ENCODE peak calls at places on chromosomes 5 and 9, in ten cellular contexts. C is colonic mucosa, U is heart right ventricle, A is cardiac muscle cell, D is right lobe of liver, O is Peyer's patch, K is upper lobe of right lung, W is MM.1S, S is kidney, G is fibroblast of lung. H is an unnamed sample.
A peak's percentile ranks its signal among the peaks of the same experiment; 100 is the strongest.

GRCh38 chr9:81825831-81826540 is 102.2 kb upstream of the SPATA31D4 start:
- DNase-seq in C (no peak), U (no peak), A (no peak), D (no peak), O (no peak), K (no peak), W (no peak), S (no peak), G (peak; percentile 81), H (no peak)

GRCh38 chr5:96114736-96115466 is 153.2 kb upstream of the ELL2 start:
- DNase-seq in C (no peak), U (no peak), A (peak; percentile 25), D (no peak), O (no peak), K (no peak), W (no peak), S (no peak), G (peak; percentile 64), H (no peak)

GRCh38 chr5:133789428-133789827 is 177.1 kb upstream of the FSTL4 start:
- DNase-seq in C (no peak), U (no peak), A (no peak), D (no peak), O (no peak), K (no peak), W (no peak), S (no peak), G (no peak), H (no peak)

GRCh38 chr5:160311491-160312138 is 749 bp downstream of the CCNJL start:
- DNase-seq in C (no peak), U (peak; percentile 31), A (peak; percentile 13), D (no peak), O (no peak), K (peak; percentile 82), W (no peak), S (peak; percentile 80), G (peak; percentile 11), H (peak; percentile 52)

GRCh38 chr5:147245381-147246055 is 10.7 kb downstream of the STK32A start:
- DNase-seq in C (no peak), U (no peak), A (no peak), D (no peak), O (no peak), K (no peak), W (no peak), S (no peak), G (no peak), H (no peak)

GRCh38 chr5:14440223-14440597 is 141.4 kb upstream of the OTULINL start:
- DNase-seq in C (no peak), U (no peak), A (no peak), D (no peak), O (no peak), K (no peak), W (no peak), S (no peak), G (no peak), H (no peak)

GRCh38 chr5:134939500-134939899 is 28.2 kb upstream of the CATSPER3 start:
- DNase-seq in C (no peak), U (no peak), A (no peak), D (no peak), O (no peak), K (no peak), W (peak; percentile 67), S (no peak), G (no peak), H (no peak)

GRCh38 chr5:134794136-134794535 is 35.6 kb downstream of the DDX46 start:
- DNase-seq in C (no peak), U (no peak), A (peak; percentile 34), D (no peak), O (no peak), K (no peak), W (no peak), S (no peak), G (peak; percentile 50), H (no peak)

GRCh38 chr5:558326-558725 is 34.1 kb upstream of the SLC9A3 start:
- DNase-seq in C (no peak), U (no peak), A (no peak), D (no peak), O (no peak), K (no peak), W (no peak), S (no peak), G (no peak), H (no peak)

GRCh38 chr9:109110326-109111014 is 9.3 kb downstream of the TMEM245 start:
- DNase-seq in C (no peak), U (no peak), A (peak; percentile 67), D (no peak), O (no peak), K (no peak), W (no peak), S (no peak), G (peak; percentile 84), H (no peak)

GRCh38 chr5:28580616-28581015 is 1542.2 kb upstream of the CDH9 start:
- DNase-seq in C (no peak), U (no peak), A (peak; percentile 72), D (no peak), O (no peak), K (no peak), W (no peak), S (no peak), G (peak; percentile 82), H (no peak)

GRCh38 chr9:130975932-130976841 is 32.8 kb upstream of the LAMC3 start:
- DNase-seq in C (no peak), U (no peak), A (no peak), D (no peak), O (no peak), K (no peak), W (no peak), S (no peak), G (no peak), H (no peak)

GRCh38 chr5:74476197-74477081 is 164.1 kb downstream of the ENC1 start:
- DNase-seq in C (no peak), U (no peak), A (no peak), D (no peak), O (no peak), K (no peak), W (no peak), S (no peak), G (no peak), H (no peak)

GRCh38 chr5:149450199-149450598 is 71.1 kb upstream of the IL17B start:
- DNase-seq in C (peak; percentile 55), U (peak; percentile 81), A (peak; percentile 91), D (peak; percentile 68), O (no peak), K (peak; percentile 69), W (no peak), S (peak; percentile 89), G (peak; percentile 80), H (peak; percentile 84)

GRCh38 chr9:93577940-93578682 is 1.7 kb downstream of the PHF2 start:
- DNase-seq in C (no peak), U (no peak), A (no peak), D (peak; percentile 43), O (no peak), K (no peak), W (no peak), S (no peak), G (no peak), H (no peak)
- H3K4me3 ChIP-seq in C (peak overlapping the region; percentile 74), U (peak overlapping the region; percentile 79), A (peak overlapping the region; percentile 70), D (peak overlapping the region; percentile 70), O (peak overlapping the region; percentile 78), K (peak overlapping the region; percentile 78), W (peak overlapping the region; percentile 68), S (peak overlapping the region; percentile 78), G (peak overlapping the region; percentile 76), H (peak overlapping the region; percentile 89)

GRCh38 chr9:136403538-136403914 is 3.6 kb upstream of the SNAPC4 start:
- DNase-seq in C (no peak), U (no peak), A (no peak), D (no peak), O (peak; percentile 75), K (no peak), W (no peak), S (no peak), G (no peak), H (no peak)

GRCh38 chr9:136407911-136408310 is 2.5 kb downstream of the ENTR1 start:
- DNase-seq in C (no peak), U (no peak), A (no peak), D (no peak), O (no peak), K (no peak), W (no peak), S (no peak), G (no peak), H (no peak)

GRCh38 chr9:136404801-136405136 is 4.8 kb upstream of the SNAPC4 start:
- DNase-seq in C (no peak), U (no peak), A (no peak), D (no peak), O (no peak), K (no peak), W (no peak), S (no peak), G (no peak), H (no peak)

GRCh38 chr9:136403915-136404800 is 4.2 kb upstream of the SNAPC4 start:
- DNase-seq in C (no peak), U (no peak), A (no peak), D (no peak), O (peak; percentile 56), K (no peak), W (no peak), S (no peak), G (no peak), H (no peak)

DNA sequence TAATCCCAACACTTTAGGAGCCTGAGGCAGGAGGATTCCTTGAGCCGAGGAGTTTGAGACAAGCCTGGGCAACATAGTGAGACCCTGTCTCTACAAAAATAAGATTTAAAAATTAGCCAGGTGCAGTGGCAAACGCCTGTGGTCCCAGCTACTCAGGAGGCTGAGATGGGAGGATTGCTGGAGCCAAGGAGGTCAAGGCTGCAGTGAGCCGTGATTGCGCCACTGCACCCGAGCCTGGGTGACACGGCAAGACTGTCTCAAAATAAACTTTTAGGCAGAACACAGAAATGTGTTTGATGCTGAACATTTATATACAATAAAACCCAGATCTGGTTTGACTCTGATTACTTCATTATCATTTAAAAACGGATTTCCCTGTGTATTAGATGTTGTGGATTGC is 4.9 kb downstream of the ENTR1 start:
- DNase-seq in C (no peak), U (no peak), A (no peak), D (no peak), O (no peak), K (no peak), W (no peak), S (no peak), G (no peak), H (no peak)
- H3K36me3 ChIP-seq in C (no peaks in the 10 kb centered on the region), U (peaks cover 52% of the 10 kb centered on the region), A (peaks cover 18% of the 10 kb centered on the region), D (peaks cover 40% of the 10 kb centered on the region), O (no peaks in the 10 kb centered on the region), K (peaks cover 46% of the 10 kb centered on the region), W (no peaks in the 10 kb centered on the region), S (peaks cover 10% of the 10 kb centered on the region), G (peaks cover 24% of the 10 kb centered on the region), H (peaks cover 49% of the 10 kb centered on the region)

GRCh38 chr5:61744690-61745619 is 412.9 kb downstream of the ZSWIM6 start:
- DNase-seq in C (no peak), U (no peak), A (no peak), D (no peak), O (no peak), K (no peak), W (no peak), S (no peak), G (no peak), H (no peak)
- TF ChIP-seq CTCF in C (no peak), U (no peak), A (no peak), D (no peak), O (peak; percentile 27), K (no peak), W (no peak), S (no peak), G (no peak), H (no peak)

DNA sequence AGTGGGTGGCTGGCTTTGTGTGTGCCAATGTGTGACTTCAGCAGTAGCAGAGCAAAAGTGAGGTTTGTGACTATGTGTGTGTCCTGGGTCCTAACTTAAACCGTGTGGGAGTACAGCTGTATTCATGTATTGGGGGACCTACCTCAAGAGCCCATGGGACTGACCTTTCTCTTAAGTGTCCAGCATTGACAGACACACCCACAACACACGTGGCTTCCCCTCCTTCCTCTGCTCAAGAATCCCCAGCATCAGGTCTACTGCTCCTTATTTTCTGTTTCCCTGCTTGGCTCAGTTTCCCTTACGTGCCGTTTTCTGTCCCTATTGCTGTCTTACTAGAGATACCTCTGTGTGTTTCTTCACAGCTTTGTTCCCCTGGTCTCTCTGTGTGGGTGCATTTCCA is 623 bp downstream of the IL11RA start:
- DNase-seq in C (no peak), U (no peak), A (peak; percentile 20), D (no peak), O (no peak), K (no peak), W (no peak), S (no peak), G (no peak), H (no peak)
- H3K4me3 ChIP-seq in C (peak overlapping the region; percentile 14), U (peak overlapping the region; percentile 58), A (peak overlapping the region; percentile 21), D (peak overlapping the region; percentile 23), O (no peak overlapping the region), K (peak overlapping the region; percentile 47), W (peak overlapping the region; percentile 42), S (peak overlapping the region; percentile 63), G (peak overlapping the region; percentile 45), H (peak overlapping the region; percentile 72)